ENCODE peak calls at places on chromosomes 2 and 18, in ten cellular contexts. S is PC-9, Y is A549, I is left lung, R is fibroblast of lung, X is right atrium auricular region, U is left ventricle myocardium inferior, P is upper lobe of right lung, O is heart right ventricle, T is sigmoid colon. E is an unnamed sample.

GRCh38 chr2:232133078-232133477 is 171.6 kb downstream of the DIS3L2 start:
- DNase-seq in S (no peak), Y (peak; percentile 4), I (no peak), R (no peak), X (no peak), U (no peak), P (no peak), O (no peak), T (no peak), E (peak; percentile 7)

GRCh38 chr18:62914868-62915267 is 199.5 kb downstream of the PHLPP1 start:
- DNase-seq in S (no peak), Y (no peak), I (no peak), R (no peak), X (no peak), U (no peak), P (no peak), O (no peak), T (no peak), E (no peak)

GRCh38 chr2:160194351-160194750 is 5.7 kb downstream of the ITGB6 start:
- DNase-seq in S (no peak), Y (no peak), I (no peak), R (no peak), X (no peak), U (no peak), P (no peak), O (no peak), T (no peak), E (peak; percentile 73)

GRCh38 chr2:47799210-47799609 is 16.3 kb downstream of the MSH6 start:
- DNase-seq in S (no peak), Y (no peak), I (no peak), R (no peak), X (no peak), U (no peak), P (no peak), O (no peak), T (no peak), E (no peak)

GRCh38 chr2:189370719-189371118 is 70.6 kb upstream of the WDR75 start:
- DNase-seq in S (no peak), Y (no peak), I (no peak), R (no peak), X (no peak), U (no peak), P (no peak), O (no peak), T (no peak), E (no peak)

GRCh38 chr2:172431428-172431827 is 4.0 kb downstream of the ITGA6 start:
- DNase-seq in S (no peak), Y (no peak), I (peak; percentile 62), R (no peak), X (no peak), U (peak; percentile 46), P (peak; percentile 73), O (peak; percentile 60), T (no peak), E (no peak)

GRCh38 chr18:10727477-10727876 is 201.7 kb downstream of the NAPG start:
- DNase-seq in S (no peak), Y (no peak), I (no peak), R (peak; percentile 53), X (no peak), U (no peak), P (no peak), O (no peak), T (no peak), E (no peak)

GRCh38 chr18:3651266-3651665 is 201.3 kb downstream of the TGIF1 start:
- DNase-seq in S (no peak), Y (no peak), I (no peak), R (no peak), X (no peak), U (no peak), P (no peak), O (no peak), T (no peak), E (no peak)

GRCh38 chr18:58528011-58528367 is 100.9 kb downstream of the ALPK2 start:
- DNase-seq in S (no peak), Y (no peak), I (no peak), R (no peak), X (no peak), U (no peak), P (no peak), O (no peak), T (no peak), E (no peak)

GRCh38 chr2:127653421-127654083 is 7.6 kb downstream of the GPR17 start:
- DNase-seq in S (no peak), Y (no peak), I (no peak), R (no peak), X (no peak), U (peak; percentile 17), P (no peak), O (no peak), T (peak; percentile 73), E (no peak)

GRCh38 chr18:41829648-41830516 is 125.2 kb upstream of the PIK3C3 start:
- DNase-seq in S (peak; percentile 46), Y (no peak), I (no peak), R (no peak), X (no peak), U (no peak), P (no peak), O (no peak), T (no peak), E (no peak)

GRCh38 chr2:240640939-240641338 is 15.7 kb downstream of the GPR35 start:
- DNase-seq in S (no peak), Y (peak; percentile 73), I (peak; percentile 35), R (peak; percentile 12), X (no peak), U (peak; percentile 13), P (peak; percentile 72), O (no peak), T (peak; percentile 59), E (peak; percentile 34)

GRCh38 chr2:219615894-219616293 is 11.5 kb upstream of the SLC4A3 start:
- DNase-seq in S (no peak), Y (no peak), I (no peak), R (no peak), X (no peak), U (no peak), P (no peak), O (no peak), T (no peak), E (no peak)

GRCh38 chr2:3289164-3289515 is 88.5 kb downstream of the EIPR1 start:
- DNase-seq in S (no peak), Y (no peak), I (no peak), R (no peak), X (no peak), U (no peak), P (no peak), O (no peak), T (peak; percentile 34), E (no peak)

GRCh38 chr2:171964328-171964727 is 35.4 kb upstream of the METAP1D start:
- DNase-seq in S (no peak), Y (no peak), I (no peak), R (no peak), X (no peak), U (no peak), P (no peak), O (no peak), T (no peak), E (no peak)

GRCh38 chr2:98809116-98809515 is 78.2 kb upstream of the MGAT4A start:
- DNase-seq in S (no peak), Y (no peak), I (no peak), R (no peak), X (no peak), U (no peak), P (no peak), O (no peak), T (no peak), E (no peak)

GRCh38 chr18:9428862-9429661 is 46.3 kb upstream of the RALBP1 start:
- DNase-seq in S (no peak), Y (no peak), I (no peak), R (no peak), X (no peak), U (no peak), P (no peak), O (no peak), T (peak; percentile 49), E (peak; percentile 29)

GRCh38 chr2:55775828-55776227 is 82.2 kb upstream of the PNPT1 start:
- DNase-seq in S (no peak), Y (no peak), I (no peak), R (no peak), X (no peak), U (no peak), P (no peak), O (no peak), T (no peak), E (no peak)

GRCh38 chr2:218280260-218280870 is 10.0 kb downstream of the PNKD start:
- DNase-seq in S (no peak), Y (no peak), I (no peak), R (no peak), X (no peak), U (no peak), P (no peak), O (no peak), T (no peak), E (no peak)
- H3K27ac ChIP-seq in S (no peak overlapping the region), Y (no peak overlapping the region), I (no peak overlapping the region), R (no peak overlapping the region), X (no peak overlapping the region), U (no peak overlapping the region), P (no peak overlapping the region), O (no peak overlapping the region), T (peak overlapping the region; percentile 39), E (peak overlapping the region; percentile 99)

DNA sequence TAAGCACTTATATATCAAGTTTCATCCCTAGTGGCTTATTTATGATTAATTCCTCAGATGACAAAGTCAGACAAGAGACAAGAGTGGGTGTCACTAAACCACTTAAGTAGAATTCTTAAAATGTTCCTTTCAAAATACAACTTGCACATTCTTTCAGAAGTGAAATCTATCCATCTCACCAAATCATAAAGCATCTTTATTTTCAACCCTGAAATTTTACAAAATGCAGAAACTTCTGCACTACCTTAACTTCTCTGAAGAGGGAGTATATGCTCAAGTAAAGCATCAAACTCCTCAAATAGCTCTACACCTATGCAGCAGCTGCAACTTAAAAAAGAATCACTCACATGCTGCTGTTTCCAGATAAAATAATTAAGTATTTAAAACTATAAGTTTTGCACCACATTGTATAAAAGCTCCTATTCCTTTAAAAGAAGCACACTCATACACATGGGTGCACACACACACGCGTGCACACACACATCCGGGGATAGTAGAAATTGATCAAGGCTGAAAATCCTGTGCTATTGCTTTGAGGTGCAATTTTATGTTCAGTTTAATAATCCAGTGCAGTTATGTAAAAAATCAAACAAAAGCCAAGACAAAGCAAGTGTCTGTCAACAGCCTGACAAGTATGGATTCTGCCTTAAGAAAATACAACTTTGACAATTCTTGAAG is 244.5 kb downstream of the TCF4 start:
- DNase-seq in S (no peak), Y (no peak), I (no peak), R (peak; percentile 59), X (no peak), U (no peak), P (no peak), O (no peak), T (no peak), E (peak; percentile 0)
- TF ChIP-seq CTCF in S (peak; percentile 66), Y (peak; percentile 39), I (peak; percentile 22), R (peak; percentile 69), X (no peak), U (peak; percentile 71), P (peak; percentile 49), O (peak; percentile 47), T (peak; percentile 62), E (peak; percentile 46)

GRCh38 chr18:46892842-46893241 is 24.5 kb downstream of the PIAS2 start:
- DNase-seq in S (no peak), Y (no peak), I (no peak), R (no peak), X (no peak), U (no peak), P (no peak), O (no peak), T (no peak), E (no peak)
- H3K27ac ChIP-seq in S (no peak overlapping the region), Y (no peak overlapping the region), I (no peak overlapping the region), R (no peak overlapping the region), X (no peak overlapping the region), U (no peak overlapping the region), P (no peak overlapping the region), O (no peak overlapping the region), T (no peak overlapping the region), E (no peak overlapping the region)

GRCh38 chr2:216012133-216012829 is 1.1 kb downstream of the MREG start:
- DNase-seq in S (peak; percentile 99), Y (peak; percentile 36), I (no peak), R (no peak), X (no peak), U (no peak), P (no peak), O (no peak), T (no peak), E (peak; percentile 68)
- TF ChIP-seq CTCF in S (peak; percentile 32), Y (no peak), I (no peak), R (no peak), X (no peak), U (no peak), P (no peak), O (no peak), T (no peak), E (no peak)

E was measured in RWPE1.